ENCODE peak calls at places on chromosomes 1 and 21, in four cellular contexts. N is HepG2, E is choroid plexus epithelial cell, W is cardiac muscle cell. O is an unnamed sample.

GRCh38 chr1:219304227-219305226 is 130.8 kb downstream of the LYPLAL1 start:
- DNase-seq in N (no peak), E (no peak), W (no peak), O (no peak)

GRCh38 chr1:155940531-155940992 is 876 bp upstream of the RXFP4 start:
- DNase-seq in N (peak), E (peak), W (peak), O (no peak)

GRCh38 chr1:121483961-121484424 is 299.2 kb downstream of the SRGAP2C start:
- DNase-seq in N (no peak), E (peak), W (no peak), O (no peak)

GRCh38 chr1:205600085-205600484 is 31.7 kb downstream of the ELK4 start:
- DNase-seq in N (no peak), E (peak), W (no peak), O (no peak)

GRCh38 chr1:154759196-154759595 is 110.9 kb downstream of the KCNN3 start:
- DNase-seq in N (no peak), E (no peak), W (no peak), O (no peak)

GRCh38 chr1:7026188-7026587 is 240.9 kb downstream of the CAMTA1 start:
- DNase-seq in N (no peak), E (no peak), W (no peak), O (no peak)

GRCh38 chr1:110948038-110948810 is 15.5 kb downstream of the LRIF1 start:
- DNase-seq in N (no peak), E (peak), W (no peak), O (no peak)

GRCh38 chr1:101902199-101902598 is 94.5 kb downstream of the OLFM3 start:
- DNase-seq in N (no peak), E (no peak), W (no peak), O (no peak)

DNA sequence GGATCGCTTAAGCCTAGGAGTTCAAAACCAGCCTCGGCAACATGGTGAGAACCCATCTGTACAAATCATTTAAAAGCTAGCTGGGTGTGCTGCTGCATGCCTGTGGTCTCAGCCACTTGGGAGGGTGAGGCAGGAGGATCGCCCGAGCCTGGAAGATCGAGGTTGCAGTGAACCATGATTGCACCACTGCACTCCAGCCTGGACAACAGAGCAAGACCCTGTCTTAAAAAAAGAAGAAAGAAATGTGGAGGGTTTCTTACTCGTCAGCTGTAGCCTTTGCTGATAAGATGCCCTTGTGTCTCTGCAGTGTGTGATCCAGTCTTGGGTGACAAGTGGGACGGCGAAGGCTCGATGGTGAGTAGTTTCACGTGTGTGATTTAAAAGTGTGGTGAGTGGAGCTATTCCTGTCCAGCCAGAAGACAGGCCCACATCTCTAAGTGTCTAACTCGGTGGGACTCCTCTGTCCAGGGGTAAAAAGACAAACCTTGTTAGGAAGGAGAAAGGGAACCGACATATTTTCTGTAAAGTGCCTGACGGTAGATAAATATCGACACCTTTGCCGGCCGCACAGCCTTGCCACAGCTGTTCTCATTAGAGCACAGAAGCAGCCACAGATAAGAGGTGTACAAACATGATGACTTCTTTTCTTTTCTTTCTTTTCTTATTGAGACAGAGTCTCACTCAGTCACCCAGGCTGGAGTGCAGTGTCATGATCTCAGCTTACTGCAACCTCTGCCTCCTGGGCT is 27.0 kb downstream of the PDXK start:
- DNase-seq in N (no peak), E (no peak), W (peak), O (no peak)
- H3K4me3 ChIP-seq in N (no peak), E (no peak), W (no peak), O (no peak)

GRCh38 chr1:40769815-40770214 is 13.8 kb upstream of the KCNQ4 start:
- DNase-seq in N (no peak), E (no peak), W (no peak), O (no peak)
- TF ChIP-seq CTCF in N (no peak), E (peak), W (peak), O (peak)

GRCh38 chr1:3311711-3312110 is 142.8 kb upstream of the ARHGEF16 start:
- DNase-seq in N (no peak), E (no peak), W (no peak), O (no peak)

GRCh38 chr1:3313579-3313955 is 140.9 kb upstream of the ARHGEF16 start:
- DNase-seq in N (no peak), E (peak), W (no peak), O (no peak)

GRCh38 chr1:3310718-3311400 is 143.6 kb upstream of the ARHGEF16 start:
- DNase-seq in N (no peak), E (no peak), W (peak), O (no peak)

GRCh38 chr1:3312894-3313578 is 141.4 kb upstream of the ARHGEF16 start:
- DNase-seq in N (peak), E (peak), W (peak), O (no peak)

GRCh38 chr1:3312310-3312734 is 142.1 kb upstream of the ARHGEF16 start:
- DNase-seq in N (no peak), E (no peak), W (no peak), O (no peak)
- H3K4me3 ChIP-seq in N (no peak), E (no peak), W (no peak), O (no peak)

GRCh38 chr1:163408262-163408661 is 86.5 kb downstream of the NUF2 start:
- DNase-seq in N (no peak), E (no peak), W (no peak), O (no peak)

GRCh38 chr1:163406787-163407186 is 85.0 kb downstream of the NUF2 start:
- DNase-seq in N (no peak), E (no peak), W (no peak), O (no peak)

GRCh38 chr1:163410073-163410522 is 88.3 kb downstream of the NUF2 start:
- DNase-seq in N (peak), E (peak), W (peak), O (no peak)

GRCh38 chr1:163414778-163415177 is 93.0 kb downstream of the NUF2 start:
- DNase-seq in N (no peak), E (no peak), W (no peak), O (no peak)

DNA sequence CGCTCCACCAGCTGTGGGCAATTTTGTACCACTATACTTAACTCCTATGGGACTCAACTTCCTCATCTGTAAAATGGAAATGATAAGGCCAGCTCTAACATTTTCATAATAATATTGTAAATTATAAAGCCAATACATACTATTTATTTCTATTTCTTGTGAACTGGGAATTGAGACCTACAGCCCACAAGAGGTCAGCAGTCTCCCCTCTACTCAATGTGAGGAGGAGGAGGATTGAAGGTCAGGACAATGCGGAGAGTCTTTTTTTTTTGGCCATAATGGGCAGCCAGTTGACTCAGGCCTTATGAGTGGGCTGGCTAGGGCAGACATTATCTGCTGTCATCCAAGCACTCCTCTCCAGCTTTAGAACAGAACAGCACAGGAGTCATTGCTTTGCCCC is 90.5 kb downstream of the NUF2 start:
- DNase-seq in N (no peak), E (no peak), W (peak), O (no peak)
- TF ChIP-seq CTCF in N (no peak), E (no peak), W (no peak), O (no peak)

GRCh38 chr1:77682442-77683141 is at the start of gene ZZZ3:
- DNase-seq in N (peak), E (peak), W (peak), O (peak)

GRCh38 chr1:77678628-77679610 is 3.5 kb downstream of the ZZZ3 start:
- DNase-seq in N (no peak), E (no peak), W (no peak), O (no peak)

GRCh38 chr1:77683836-77684148 is 1.3 kb upstream of the ZZZ3 start:
- DNase-seq in N (no peak), E (no peak), W (no peak), O (no peak)

GRCh38 chr1:77683142-77683835 is 831 bp upstream of the ZZZ3 start:
- DNase-seq in N (peak), E (peak), W (peak), O (peak)

GRCh38 chr1:77680173-77680572 is 2.3 kb downstream of the ZZZ3 start:
- DNase-seq in N (no peak), E (no peak), W (no peak), O (no peak)
- H3K4me3 ChIP-seq in N (peak), E (no peak), W (no peak), O (no peak)

GRCh38 chr1:224773646-224774045 is 155.8 kb upstream of the DNAH14 start:
- DNase-seq in N (no peak), E (no peak), W (no peak), O (no peak)

GRCh38 chr1:224768971-224769370 is 152.9 kb downstream of the CNIH3 start:
- DNase-seq in N (no peak), E (no peak), W (no peak), O (no peak)

GRCh38 chr1:224779491-224780020 is 149.9 kb upstream of the DNAH14 start:
- DNase-seq in N (no peak), E (no peak), W (no peak), O (no peak)

GRCh38 chr1:224769987-224770693 is 154.0 kb downstream of the CNIH3 start:
- DNase-seq in N (peak), E (peak), W (no peak), O (no peak)

DNA sequence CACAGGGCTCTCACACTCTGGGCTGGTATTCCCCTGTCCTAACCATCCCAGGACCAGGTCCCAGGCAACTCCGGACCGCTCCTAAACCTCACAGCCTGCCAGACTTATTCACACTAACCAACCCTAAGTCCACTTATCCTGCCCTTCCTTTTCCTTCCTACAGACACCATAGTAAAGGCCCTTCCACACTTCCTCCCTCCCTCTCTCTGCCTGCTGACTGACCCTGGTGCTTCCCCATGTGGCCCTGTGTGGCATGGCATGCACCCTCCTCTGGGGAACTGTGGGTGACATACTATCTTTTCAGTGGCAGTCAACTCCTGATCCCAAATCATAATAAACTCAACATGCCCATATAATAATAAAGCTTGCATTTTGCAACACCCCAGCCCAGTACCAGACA is 155.1 kb upstream of the DNAH14 start:
- DNase-seq in N (no peak), E (no peak), W (no peak), O (no peak)
- TF ChIP-seq CTCF in N (no peak), E (no peak), W (peak), O (no peak)

GRCh38 chr21:36692844-36693143 is 6.1 kb upstream of the SIM2 start:
- DNase-seq in N (no peak), E (no peak), W (no peak), O (no peak)
- H3K4me3 ChIP-seq in N (no peak), E (no peak), W (no peak), O (no peak)

GRCh38 chr1:201025571-201026002 is 2.1 kb upstream of the KIF21B start:
- DNase-seq in N (no peak), E (peak), W (peak), O (no peak)
- TF ChIP-seq CTCF in N (peak), E (peak), W (peak), O (no peak)

DNA sequence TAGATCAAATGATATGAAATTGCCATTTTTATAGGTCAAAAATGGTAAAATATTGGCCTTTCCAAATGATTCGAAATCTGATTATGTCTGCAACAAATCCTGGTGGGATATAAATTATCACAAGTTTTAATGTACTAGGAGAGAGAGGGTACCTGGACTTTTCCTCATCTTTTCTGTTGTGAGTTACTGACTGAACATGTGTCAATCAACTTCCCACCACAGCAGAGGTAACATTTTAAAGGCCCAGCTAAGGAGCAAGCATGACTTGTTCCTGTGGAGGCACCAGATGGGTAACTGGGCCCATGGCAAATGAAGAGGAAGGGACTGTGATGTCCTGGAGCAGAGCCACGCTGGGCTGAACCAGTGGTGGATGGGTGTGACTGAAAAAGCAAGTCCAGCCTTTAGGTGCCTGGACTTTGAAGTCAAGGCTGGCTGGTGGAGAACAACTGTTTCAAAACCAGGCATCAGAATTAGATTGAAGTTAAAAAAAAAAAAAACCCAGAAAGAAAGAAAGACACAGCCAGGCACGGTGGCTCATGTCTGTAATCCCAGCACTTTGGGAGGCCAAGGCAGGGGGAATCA is 6.6 kb downstream of the MR1 start:
- DNase-seq in N (peak), E (no peak), W (no peak), O (peak)
- H3K4me3 ChIP-seq in N (no peak), E (no peak), W (no peak), O (no peak)

DNA sequence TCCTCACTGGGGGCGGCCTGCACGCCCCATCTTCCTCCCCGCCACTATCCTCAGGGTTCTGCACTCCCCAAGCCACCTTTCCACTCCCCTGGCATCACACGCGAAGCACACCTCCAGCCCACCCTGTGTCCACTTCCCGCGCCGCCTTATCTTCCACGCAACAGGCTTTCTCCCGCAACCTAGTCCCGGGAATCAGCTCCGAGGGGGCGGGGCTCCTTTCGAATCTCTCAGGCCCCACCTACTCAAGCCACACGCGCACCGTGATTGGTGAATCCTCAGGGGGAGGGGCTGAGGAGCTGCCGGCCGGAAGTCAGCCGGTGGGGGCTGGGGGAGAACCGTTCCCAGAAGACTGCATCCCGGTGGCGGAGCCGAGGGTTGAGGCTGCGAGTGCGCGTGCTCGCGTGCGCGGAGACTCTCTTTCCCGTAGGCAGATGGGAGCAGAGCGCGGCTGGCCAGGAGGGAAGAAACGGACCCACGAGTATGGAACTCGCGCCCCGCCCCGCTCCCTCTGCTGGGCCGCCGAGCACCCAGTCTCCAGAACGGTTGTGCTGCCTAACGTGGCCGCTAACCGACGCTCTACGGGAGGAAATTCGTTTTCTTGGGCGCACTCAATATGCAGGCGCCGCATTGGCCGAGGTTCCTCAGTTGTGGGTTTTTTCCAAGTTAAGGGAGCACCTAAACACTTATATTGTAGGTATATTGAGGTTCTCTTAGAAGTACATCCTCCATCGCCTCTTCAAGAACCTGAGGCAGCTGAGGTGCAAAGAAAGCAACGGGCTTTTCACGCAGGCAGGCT is at the start of gene PSRC1:
- DNase-seq in N (peak), E (peak), W (peak), O (peak)
- TF ChIP-seq CTCF in N (peak), E (peak), W (peak), O (peak)